ENCODE peak calls at places on chromosome 9, in seven cellular contexts. P, L, A, U, J, V and K are unnamed samples. For H3K4me1, the result is how much of the 10 kb centered on the place peaks cover.

GRCh38 chr9:77015291-77016048 is 4.0 kb upstream of the FOXB2 start:
- DNase-seq in P (no peak), L (no peak), A (no peak), U (no peak), J (no peak), V (no peak), K (no peak)

GRCh38 chr9:111959468-111959941 is 62.9 kb downstream of the UGCG start:
- DNase-seq in P (no peak), L (peak), A (peak), U (peak), J (no peak), V (peak), K (peak)

GRCh38 chr9:2359821-2360220 is 261.8 kb upstream of the VLDLR start:
- DNase-seq in P (no peak), L (no peak), A (no peak), U (no peak), J (no peak), V (no peak), K (no peak)

GRCh38 chr9:126474201-126474765 is 139.4 kb upstream of the LMX1B start:
- DNase-seq in P (no peak), L (no peak), A (peak), U (no peak), J (no peak), V (no peak), K (no peak)

GRCh38 chr9:94643176-94643575 is 3.9 kb upstream of the FBP1 start:
- DNase-seq in P (no peak), L (no peak), A (no peak), U (no peak), J (no peak), V (no peak), K (no peak)

GRCh38 chr9:86794356-86795046 is 152.8 kb downstream of the GAS1 start:
- DNase-seq in P (no peak), L (no peak), A (no peak), U (no peak), J (no peak), V (no peak), K (no peak)

GRCh38 chr9:107994638-107995037 is 505.1 kb upstream of the KLF4 start:
- DNase-seq in P (no peak), L (no peak), A (no peak), U (no peak), J (no peak), V (no peak), K (no peak)

GRCh38 chr9:127136081-127136879 is 13.8 kb upstream of the ANGPTL2 start:
- DNase-seq in P (no peak), L (peak), A (no peak), U (no peak), J (no peak), V (no peak), K (no peak)

GRCh38 chr9:70519912-70520724 is 105.7 kb upstream of the KLF9 start:
- DNase-seq in P (no peak), L (no peak), A (no peak), U (no peak), J (no peak), V (no peak), K (no peak)

GRCh38 chr9:82880353-82880752 is 182.6 kb downstream of the RASEF start:
- DNase-seq in P (no peak), L (no peak), A (no peak), U (no peak), J (no peak), V (no peak), K (no peak)

GRCh38 chr9:89435315-89435823 is 62.5 kb downstream of the SEMA4D start:
- DNase-seq in P (peak), L (peak), A (no peak), U (peak), J (peak), V (no peak), K (peak)

GRCh38 chr9:29928072-29928471 is 2354.8 kb upstream of the C9orf72 start:
- DNase-seq in P (no peak), L (no peak), A (no peak), U (no peak), J (no peak), V (no peak), K (no peak)

GRCh38 chr9:112520069-112520468 is 33.4 kb downstream of the KIAA1958 start:
- DNase-seq in P (no peak), L (no peak), A (no peak), U (no peak), J (no peak), V (no peak), K (no peak)

GRCh38 chr9:72305102-72305546 is 59.9 kb downstream of the ZFAND5 start:
- DNase-seq in P (peak), L (peak), A (peak), U (peak), J (peak), V (peak), K (peak)

GRCh38 chr9:78982849-78983248 is 588.9 kb upstream of the TLE4 start:
- DNase-seq in P (no peak), L (no peak), A (no peak), U (no peak), J (no peak), V (no peak), K (no peak)

GRCh38 chr9:122815544-122815943 is 12.8 kb downstream of the PDCL start:
- DNase-seq in P (no peak), L (no peak), A (peak), U (no peak), J (no peak), V (no peak), K (no peak)

GRCh38 chr9:78393932-78394331 is 97.0 kb downstream of the PSAT1 start:
- DNase-seq in P (no peak), L (no peak), A (no peak), U (no peak), J (no peak), V (no peak), K (no peak)

GRCh38 chr9:4386819-4387218 is 87.0 kb upstream of the GLIS3 start:
- DNase-seq in P (no peak), L (no peak), A (no peak), U (peak), J (no peak), V (no peak), K (no peak)

GRCh38 chr9:96413312-96414221 is 4.6 kb downstream of the ZNF367 start:
- DNase-seq in P (no peak), L (no peak), A (no peak), U (no peak), J (no peak), V (no peak), K (no peak)

GRCh38 chr9:99253772-99254431 is 31.8 kb downstream of the SEC61B start:
- DNase-seq in P (no peak), L (no peak), A (no peak), U (no peak), J (peak), V (no peak), K (no peak)

GRCh38 chr9:72949918-72950325 is 2.9 kb downstream of the ALDH1A1 start:
- DNase-seq in P (no peak), L (no peak), A (no peak), U (peak), J (no peak), V (no peak), K (no peak)

GRCh38 chr9:96080364-96080763 is 204.9 kb downstream of the ERCC6L2 start:
- DNase-seq in P (peak), L (peak), A (no peak), U (peak), J (no peak), V (no peak), K (no peak)

GRCh38 chr9:89179535-89179919 is 909 bp upstream of the SHC3 start:
- DNase-seq in P (no peak), L (no peak), A (no peak), U (peak), J (no peak), V (no peak), K (no peak)

GRCh38 chr9:18362901-18363685 is 110.9 kb upstream of the ADAMTSL1 start:
- DNase-seq in P (no peak), L (no peak), A (peak), U (no peak), J (no peak), V (no peak), K (no peak)

GRCh38 chr9:88782931-88783451 is 208.3 kb upstream of the S1PR3 start:
- DNase-seq in P (no peak), L (no peak), A (no peak), U (no peak), J (no peak), V (no peak), K (no peak)

GRCh38 chr9:132324425-132324824 is 30.4 kb downstream of the SETX start:
- DNase-seq in P (no peak), L (no peak), A (peak), U (no peak), J (no peak), V (no peak), K (no peak)

GRCh38 chr9:101200852-101201251 is 172.3 kb downstream of the PLPPR1 start:
- DNase-seq in P (no peak), L (no peak), A (no peak), U (no peak), J (no peak), V (no peak), K (no peak)

GRCh38 chr9:33146298-33146697 is 20.8 kb downstream of the B4GALT1 start:
- DNase-seq in P (no peak), L (no peak), A (no peak), U (no peak), J (peak), V (no peak), K (no peak)

GRCh38 chr9:84140535-84141101 is 160.0 kb downstream of the RMI1 start:
- DNase-seq in P (no peak), L (peak), A (no peak), U (no peak), J (peak), V (no peak), K (no peak)

GRCh38 chr9:12797037-12797436 is 22.2 kb downstream of the LURAP1L start:
- DNase-seq in P (no peak), L (no peak), A (no peak), U (no peak), J (no peak), V (no peak), K (no peak)

GRCh38 chr9:118595719-118596305 is 773.4 kb downstream of the BRINP1 start:
- DNase-seq in P (peak), L (no peak), A (peak), U (peak), J (no peak), V (no peak), K (no peak)

GRCh38 chr9:83526901-83527300 is 11.3 kb downstream of the FRMD3 start:
- DNase-seq in P (no peak), L (no peak), A (no peak), U (no peak), J (no peak), V (peak), K (no peak)

GRCh38 chr9:111038336-111039202 is at the start of gene LPAR1:
- DNase-seq in P (peak), L (peak), A (no peak), U (peak), J (peak), V (no peak), K (peak)

GRCh38 chr9:85884236-85884635 is 56.7 kb upstream of the NAA35 start:
- DNase-seq in P (no peak), L (no peak), A (no peak), U (peak), J (no peak), V (no peak), K (no peak)

GRCh38 chr9:70255521-70255920 is 3.3 kb upstream of the SMC5 start:
- DNase-seq in P (no peak), L (no peak), A (no peak), U (no peak), J (no peak), V (no peak), K (no peak)

GRCh38 chr9:135516132-135516860 is 4.9 kb upstream of the LCN1 start:
- DNase-seq in P (no peak), L (peak), A (peak), U (no peak), J (peak), V (no peak), K (no peak)

GRCh38 chr9:114805670-114806551 is at the start of gene TNFSF15:
- DNase-seq in P (peak), L (peak), A (peak), U (peak), J (peak), V (peak), K (peak)

GRCh38 chr9:98784855-98785254 is 11.5 kb downstream of the ANKS6 start:
- DNase-seq in P (no peak), L (no peak), A (no peak), U (no peak), J (no peak), V (no peak), K (no peak)

DNA sequence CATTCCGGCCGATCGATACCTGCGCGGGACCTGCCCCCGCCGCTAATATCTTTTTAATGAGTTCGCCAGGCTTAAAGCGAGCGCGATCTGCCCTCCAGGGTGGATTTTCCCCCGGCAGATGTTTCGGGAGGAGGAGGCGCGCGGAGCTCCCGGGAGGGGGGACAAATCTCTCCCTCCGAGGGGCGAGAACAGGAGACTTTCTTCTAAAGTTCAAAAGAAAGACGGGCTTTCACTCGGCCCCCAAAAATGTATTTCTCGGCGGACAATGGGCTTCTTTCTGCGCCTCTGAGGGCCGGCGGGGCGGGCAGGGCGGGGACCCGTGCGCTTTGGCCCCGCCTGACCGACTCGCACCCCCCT is 4.1 kb upstream of the PRDM12 start:
- DNase-seq in P (no peak), L (no peak), A (no peak), U (no peak), J (no peak), V (no peak), K (no peak)
- H3K4me1 ChIP-seq in P (under half), L (half or more), A (under half), U (under half), J (under half), V (under half), K (half or more)

GRCh38 chr9:37465249-37466036 is at the start of gene ZBTB5:
- DNase-seq in P (peak), L (peak), A (peak), U (peak), J (peak), V (peak), K (peak)
- TF ChIP-seq POLR2A in P (peak), L (no peak), A (no peak), U (peak), J (no peak), V (peak), K (no peak)

GRCh38 chr9:129183495-129184308 is 5.6 kb upstream of the IER5L start:
- DNase-seq in P (no peak), L (no peak), A (no peak), U (peak), J (no peak), V (no peak), K (no peak)
- H3K4me1 ChIP-seq in P (under half), L (under half), A (under half), U (half or more), J (under half), V (half or more), K (under half)

DNA sequence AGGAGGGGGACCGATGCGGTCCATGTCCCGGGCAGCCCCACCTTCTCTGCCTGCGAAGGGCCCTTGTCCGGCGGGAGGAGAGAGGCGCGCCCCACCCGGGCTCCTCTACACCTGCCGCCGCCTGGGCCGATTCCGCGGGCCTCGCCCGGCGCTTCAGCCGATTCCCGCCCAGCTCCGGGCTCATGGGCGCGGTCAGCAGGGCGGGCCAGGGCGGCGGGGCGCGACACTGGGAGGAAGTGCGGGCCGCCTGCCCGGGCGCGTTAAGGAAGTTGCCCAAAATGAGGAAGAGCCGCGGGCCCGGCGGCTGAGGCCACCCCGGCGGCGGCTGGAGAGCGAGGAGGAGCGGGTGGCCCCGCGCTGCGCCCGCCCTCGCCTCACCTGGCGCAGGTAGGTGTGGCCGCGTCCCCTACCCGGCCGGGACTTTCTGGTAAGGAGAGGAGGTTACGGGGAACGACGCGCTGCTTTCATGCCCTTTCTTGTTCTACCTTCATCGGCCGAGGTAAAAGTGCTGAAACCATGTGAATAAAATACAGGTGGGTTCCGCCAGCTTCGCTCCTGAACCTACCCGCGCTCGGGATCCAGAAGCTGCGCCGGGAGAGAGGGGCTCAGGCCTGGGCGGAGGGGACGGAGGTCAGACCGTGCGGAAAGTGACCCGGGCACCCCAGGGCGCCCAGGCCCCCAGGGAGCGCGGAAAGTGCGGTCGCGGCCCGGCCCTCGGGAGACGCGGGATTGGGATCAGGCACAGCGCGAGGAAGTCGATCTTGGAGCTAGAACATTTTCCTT is at the start of gene SYK:
- DNase-seq in P (peak), L (peak), A (no peak), U (no peak), J (peak), V (no peak), K (peak)
- TF ChIP-seq POLR2A in P (peak), L (no peak), A (no peak), U (no peak), J (no peak), V (no peak), K (peak)

GRCh38 chr9:121279841-121280388 is 12.0 kb downstream of the GSN start:
- DNase-seq in P (no peak), L (no peak), A (no peak), U (no peak), J (no peak), V (no peak), K (no peak)
- H3K4me1 ChIP-seq in P (under half), L (half or more), A (half or more), U (half or more), J (under half), V (half or more), K (under half)

DNA sequence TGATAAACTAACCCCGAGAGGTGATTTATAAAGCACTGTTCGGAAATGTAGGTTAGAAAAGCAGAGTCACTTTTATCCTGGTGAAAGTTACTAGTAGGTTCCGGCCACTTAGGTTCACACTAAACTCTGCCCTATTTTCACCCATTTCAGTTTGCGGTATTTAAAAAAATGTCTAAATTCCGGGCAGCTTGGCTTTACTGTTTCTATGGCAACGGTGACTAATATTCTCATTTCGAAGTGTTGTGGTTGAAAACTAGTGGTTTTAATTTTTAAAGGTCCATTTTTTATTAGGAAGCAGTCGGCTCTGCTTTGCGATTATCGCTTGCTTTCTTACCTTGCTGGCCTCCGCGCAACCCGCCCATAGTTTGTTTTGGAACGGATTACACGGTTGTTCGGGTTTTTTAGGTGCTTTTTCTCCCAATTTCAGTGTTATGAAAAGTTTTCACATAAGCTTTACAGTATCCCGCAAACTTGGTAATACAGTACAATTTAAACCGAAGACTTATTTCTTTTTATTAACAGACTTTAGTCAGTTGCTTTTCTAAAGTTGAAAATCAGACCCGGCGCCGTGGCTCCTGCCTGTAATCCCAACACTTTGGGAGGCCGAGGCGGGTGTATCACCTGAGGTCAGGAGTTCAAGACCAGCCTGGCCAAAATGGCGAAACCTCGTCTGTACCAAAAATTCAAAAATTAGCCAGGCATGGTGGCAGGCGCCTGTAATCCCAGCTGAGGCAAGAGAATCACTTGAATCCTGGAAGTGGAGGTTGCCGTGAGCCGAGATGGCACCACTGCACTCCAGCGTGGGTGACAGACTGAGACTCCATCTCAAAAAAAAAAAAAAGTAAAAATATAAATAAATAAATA is 1.6 kb downstream of the KDM4C start:
- DNase-seq in P (peak), L (peak), A (peak), U (peak), J (no peak), V (peak), K (peak)
- TF ChIP-seq POLR2A in P (no peak), L (no peak), A (no peak), U (no peak), J (no peak), V (no peak), K (no peak)

GRCh38 chr9:104868303-104868686 is 59.7 kb downstream of the ABCA1 start:
- DNase-seq in P (no peak), L (no peak), A (no peak), U (no peak), J (no peak), V (no peak), K (no peak)
- H3K4me1 ChIP-seq in P (under half), L (half or more), A (under half), U (half or more), J (under half), V (half or more), K (under half)

GRCh38 chr9:124286292-124286931 is 28.7 kb downstream of the NEK6 start:
- DNase-seq in P (no peak), L (peak), A (peak), U (peak), J (no peak), V (no peak), K (no peak)

GRCh38 chr9:124284940-124285441 is 27.2 kb downstream of the NEK6 start:
- DNase-seq in P (no peak), L (no peak), A (no peak), U (no peak), J (no peak), V (no peak), K (peak)

GRCh38 chr9:124285490-124285889 is 27.7 kb downstream of the NEK6 start:
- DNase-seq in P (no peak), L (no peak), A (no peak), U (no peak), J (no peak), V (no peak), K (no peak)

GRCh38 chr9:124284237-124284831 is 26.6 kb downstream of the NEK6 start:
- DNase-seq in P (no peak), L (no peak), A (no peak), U (peak), J (no peak), V (peak), K (peak)

GRCh38 chr9:124285903-124286291 is 28.1 kb downstream of the NEK6 start:
- DNase-seq in P (no peak), L (peak), A (peak), U (peak), J (peak), V (no peak), K (peak)
- TF ChIP-seq POLR2A in P (no peak), L (no peak), A (no peak), U (no peak), J (no peak), V (no peak), K (no peak)